ENCODE peak calls at places on chromosomes 7 and 10, in nine cellular contexts. I, Q, E, S, F, V, T, R and N are unnamed samples.

GRCh38 chr10:129450391-129450790 is 16.6 kb upstream of the MGMT start:
- DNase-seq in I (no peak), Q (no peak), E (no peak), S (no peak), F (no peak), V (no peak), T (no peak), R (no peak), N (no peak)

GRCh38 chr7:27576360-27576944 is 86.2 kb downstream of the HIBADH start:
- DNase-seq in I (peak), Q (peak), E (no peak), S (peak), F (peak), V (no peak), T (peak), R (no peak), N (peak)

GRCh38 chr7:80294321-80294720 is 159.7 kb downstream of the GNAI1 start:
- DNase-seq in I (no peak), Q (peak), E (no peak), S (no peak), F (no peak), V (no peak), T (peak), R (no peak), N (no peak)

GRCh38 chr7:11539853-11540252 is 292.1 kb downstream of the THSD7A start:
- DNase-seq in I (no peak), Q (no peak), E (no peak), S (no peak), F (no peak), V (no peak), T (no peak), R (no peak), N (no peak)

GRCh38 chr10:80530251-80530650 is 7.5 kb upstream of the SH2D4B start:
- DNase-seq in I (peak), Q (peak), E (no peak), S (peak), F (no peak), V (no peak), T (peak), R (peak), N (peak)

GRCh38 chr10:1074063-1074747 is 18.0 kb downstream of the WDR37 start:
- DNase-seq in I (no peak), Q (no peak), E (no peak), S (no peak), F (no peak), V (no peak), T (no peak), R (no peak), N (no peak)

GRCh38 chr7:133854739-133855138 is 272.4 kb upstream of the LRGUK start:
- DNase-seq in I (no peak), Q (peak), E (no peak), S (peak), F (peak), V (peak), T (peak), R (no peak), N (peak)

GRCh38 chr10:73840403-73841301 is 29.3 kb upstream of the NDST2 start:
- DNase-seq in I (no peak), Q (no peak), E (no peak), S (no peak), F (no peak), V (no peak), T (no peak), R (no peak), N (no peak)

GRCh38 chr10:49309691-49310371 is 10.9 kb downstream of the C10orf71 start:
- DNase-seq in I (no peak), Q (no peak), E (no peak), S (peak), F (no peak), V (no peak), T (no peak), R (no peak), N (no peak)

GRCh38 chr7:93015193-93016084 is 102.3 kb downstream of the SAMD9 start:
- DNase-seq in I (no peak), Q (peak), E (no peak), S (no peak), F (no peak), V (no peak), T (peak), R (no peak), N (no peak)

GRCh38 chr10:11160982-11161554 is 143.4 kb downstream of the CELF2 start:
- DNase-seq in I (no peak), Q (no peak), E (peak), S (peak), F (no peak), V (no peak), T (no peak), R (no peak), N (no peak)

GRCh38 chr7:130901209-130901783 is 167.3 kb upstream of the KLF14 start:
- DNase-seq in I (no peak), Q (peak), E (peak), S (no peak), F (no peak), V (no peak), T (peak), R (no peak), N (peak)

GRCh38 chr10:69382382-69383117 is 34.2 kb downstream of the TACR2 start:
- DNase-seq in I (no peak), Q (peak), E (no peak), S (no peak), F (no peak), V (no peak), T (peak), R (no peak), N (peak)

GRCh38 chr7:80335473-80336232 is 176.2 kb downstream of the GNAT3 start:
- DNase-seq in I (no peak), Q (peak), E (no peak), S (no peak), F (peak), V (no peak), T (no peak), R (no peak), N (no peak)

GRCh38 chr7:131090866-131091692 is 236.6 kb upstream of the MKLN1 start:
- DNase-seq in I (no peak), Q (no peak), E (no peak), S (no peak), F (no peak), V (no peak), T (no peak), R (no peak), N (no peak)

GRCh38 chr10:58239561-58240169 is 28.0 kb downstream of the IPMK start:
- DNase-seq in I (no peak), Q (peak), E (no peak), S (no peak), F (no peak), V (no peak), T (peak), R (no peak), N (peak)

GRCh38 chr10:129717816-129718547 is 246.1 kb downstream of the EBF3 start:
- DNase-seq in I (no peak), Q (no peak), E (no peak), S (no peak), F (no peak), V (no peak), T (no peak), R (no peak), N (no peak)

GRCh38 chr10:127012769-127013152 is 107.5 kb downstream of the DOCK1 start:
- DNase-seq in I (no peak), Q (peak), E (peak), S (peak), F (no peak), V (no peak), T (peak), R (no peak), N (peak)

GRCh38 chr10:95600158-95600557 is 39.0 kb upstream of the SORBS1 start:
- DNase-seq in I (no peak), Q (no peak), E (no peak), S (no peak), F (no peak), V (no peak), T (no peak), R (no peak), N (no peak)

GRCh38 chr7:30028749-30029635 is 780 bp downstream of the PLEKHA8 start:
- DNase-seq in I (peak), Q (peak), E (no peak), S (peak), F (no peak), V (no peak), T (peak), R (no peak), N (no peak)